ENCODE peak calls at places on chromosomes 11 and 22, in ten cellular contexts. D is activated naive CD4-positive, alpha-beta T cell treated with Interleukin-2 at 50 U/mL for 16 hours; N is fibroblast of mammary gland; E is activated T-cell treated with anti-CD3 and anti-CD28 coated beads, Interleukin-2, amount 50 U/mL, for 72 hours; S is Daoy; X is WERI-Rb-1; I is iPS DF 6.9; F is cardiac fibroblast; L is NCI-H146; Q is pancreas. J is an unnamed sample.

GRCh38 chr11:19713221-19714092 is 820 bp downstream of the NAV2 start:
- DNase-seq in Q (no peak), L (peak; percentile 26), E (no peak), S (peak; percentile 21), D (no peak), X (no peak), I (no peak), F (no peak), N (no peak), J (no peak)

GRCh38 chr11:102986815-102987214 is 31.3 kb upstream of the MMP13 start:
- DNase-seq in D (no peak), Q (no peak), F (no peak), S (peak; percentile 65), X (no peak), N (peak; percentile 83), I (no peak), L (no peak), E (no peak), J (no peak)

GRCh38 chr11:95790933-95791247 is 592 bp downstream of the CEP57 start:
- DNase-seq in L (peak; percentile 92), S (peak; percentile 51), D (peak; percentile 51), F (peak; percentile 79), I (no peak), E (peak; percentile 61), X (peak; percentile 65), N (peak; percentile 60), Q (peak; percentile 61), J (peak; percentile 69)

GRCh38 chr22:23302171-23303002 is 122.1 kb downstream of the BCR start:
- DNase-seq in F (peak; percentile 12), X (no peak), Q (no peak), N (no peak), D (no peak), E (no peak), S (peak; percentile 64), I (no peak), L (no peak), J (no peak)

GRCh38 chr11:9581556-9582161 is 8.2 kb downstream of the WEE1 start:
- DNase-seq in Q (no peak), X (no peak), L (no peak), E (no peak), I (no peak), S (no peak), F (no peak), D (no peak), N (no peak), J (no peak)

GRCh38 chr11:6320411-6321207 is at the start of gene CAVIN3:
- DNase-seq in F (peak; percentile 92), L (no peak), X (no peak), S (peak; percentile 91), I (no peak), N (peak; percentile 88), Q (peak; percentile 75), E (peak; percentile 89), D (peak; percentile 82), J (peak; percentile 89)

GRCh38 chr11:14362613-14363012 is 3.6 kb upstream of the RRAS2 start:
- DNase-seq in D (no peak), X (no peak), S (no peak), Q (no peak), F (no peak), I (no peak), L (no peak), N (no peak), E (no peak), J (no peak)

GRCh38 chr11:45412521-45412920 is 126.4 kb upstream of the SYT13 start:
- DNase-seq in I (no peak), N (no peak), L (no peak), D (no peak), E (no peak), Q (no peak), X (no peak), S (no peak), F (no peak), J (no peak)

GRCh38 chr11:32713496-32713895 is 81.0 kb downstream of the CCDC73 start:
- DNase-seq in F (peak; percentile 16), Q (no peak), E (no peak), N (peak; percentile 11), S (no peak), L (no peak), X (no peak), I (no peak), D (no peak), J (no peak)

GRCh38 chr11:15935370-15935769 is 421.0 kb downstream of the SOX6 start:
- DNase-seq in S (no peak), N (no peak), L (no peak), X (no peak), E (no peak), I (no peak), Q (no peak), F (no peak), D (no peak), J (no peak)

GRCh38 chr11:118666331-118666730 is 13.1 kb downstream of the TREH start:
- DNase-seq in X (no peak), I (no peak), S (no peak), L (no peak), F (no peak), Q (no peak), D (no peak), E (no peak), N (no peak), J (no peak)

GRCh38 chr11:114358711-114359110 is 41.6 kb downstream of the C11orf71 start:
- DNase-seq in Q (no peak), E (no peak), S (no peak), D (no peak), F (peak; percentile 18), N (no peak), I (no peak), L (no peak), X (no peak), J (no peak)

J was measured in uterus.